ENCODE peak calls at places on chromosomes 1 and 21, in ten cellular contexts. One of them, this sample, is unnamed.

GRCh38 chr1:243596441-243597183 is 253.4 kb downstream of the AKT3 start:
- DNase-seq in heart left ventricle: no peak
- DNase-seq in endothelial cell: no peak
- DNase-seq in retinal pigment epithelial cell: peak
- DNase-seq in GM20000: peak
- DNase-seq in endodermal cell: no peak
- DNase-seq in psoas muscle: no peak
- DNase-seq in choroid plexus epithelial cell: peak
- DNase-seq in Caco-2: no peak
- DNase-seq in left lung: no peak
- DNase-seq in this sample: no peak

GRCh38 chr1:12591267-12591938 is 26.6 kb downstream of the DHRS3 start:
- DNase-seq in heart left ventricle: peak
- DNase-seq in endothelial cell: no peak
- DNase-seq in retinal pigment epithelial cell: no peak
- DNase-seq in GM20000: no peak
- DNase-seq in endodermal cell: no peak
- DNase-seq in psoas muscle: peak
- DNase-seq in choroid plexus epithelial cell: no peak
- DNase-seq in Caco-2: no peak
- DNase-seq in left lung: no peak
- DNase-seq in this sample: no peak

GRCh38 chr1:156052862-156053769 is 482 bp downstream of the UBQLN4 start:
- DNase-seq in heart left ventricle: peak
- DNase-seq in endothelial cell: peak
- DNase-seq in retinal pigment epithelial cell: no peak
- DNase-seq in GM20000: peak
- DNase-seq in endodermal cell: peak
- DNase-seq in psoas muscle: peak
- DNase-seq in choroid plexus epithelial cell: peak
- DNase-seq in Caco-2: peak
- DNase-seq in left lung: peak
- DNase-seq in this sample: peak

GRCh38 chr1:97061604-97062003 is 340.0 kb downstream of the PTBP2 start:
- DNase-seq in heart left ventricle: no peak
- DNase-seq in endothelial cell: no peak
- DNase-seq in retinal pigment epithelial cell: no peak
- DNase-seq in GM20000: no peak
- DNase-seq in endodermal cell: no peak
- DNase-seq in psoas muscle: no peak
- DNase-seq in choroid plexus epithelial cell: no peak
- DNase-seq in Caco-2: no peak
- DNase-seq in left lung: no peak
- DNase-seq in this sample: no peak

GRCh38 chr1:76862447-76862846 is 4.8 kb upstream of the ST6GALNAC5 start:
- DNase-seq in heart left ventricle: no peak
- DNase-seq in endothelial cell: no peak
- DNase-seq in retinal pigment epithelial cell: no peak
- DNase-seq in GM20000: no peak
- DNase-seq in endodermal cell: no peak
- DNase-seq in psoas muscle: no peak
- DNase-seq in choroid plexus epithelial cell: peak
- DNase-seq in Caco-2: no peak
- DNase-seq in left lung: no peak
- DNase-seq in this sample: no peak

GRCh38 chr1:160118928-160119327 is 3.4 kb downstream of the ATP1A2 start:
- DNase-seq in heart left ventricle: no peak
- DNase-seq in endothelial cell: no peak
- DNase-seq in retinal pigment epithelial cell: no peak
- DNase-seq in GM20000: no peak
- DNase-seq in endodermal cell: no peak
- DNase-seq in psoas muscle: no peak
- DNase-seq in choroid plexus epithelial cell: no peak
- DNase-seq in Caco-2: no peak
- DNase-seq in left lung: no peak
- DNase-seq in this sample: no peak

GRCh38 chr1:171940373-171940772 is 99.1 kb downstream of the DNM3 start:
- DNase-seq in heart left ventricle: no peak
- DNase-seq in endothelial cell: no peak
- DNase-seq in retinal pigment epithelial cell: no peak
- DNase-seq in GM20000: no peak
- DNase-seq in endodermal cell: no peak
- DNase-seq in psoas muscle: no peak
- DNase-seq in choroid plexus epithelial cell: peak
- DNase-seq in Caco-2: no peak
- DNase-seq in left lung: no peak
- DNase-seq in this sample: no peak

GRCh38 chr21:17189963-17190362 is 322.9 kb upstream of the CXADR start:
- DNase-seq in heart left ventricle: no peak
- DNase-seq in endothelial cell: no peak
- DNase-seq in retinal pigment epithelial cell: no peak
- DNase-seq in GM20000: no peak
- DNase-seq in endodermal cell: no peak
- DNase-seq in psoas muscle: no peak
- DNase-seq in choroid plexus epithelial cell: no peak
- DNase-seq in Caco-2: no peak
- DNase-seq in left lung: no peak
- DNase-seq in this sample: no peak

GRCh38 chr1:236864996-236865877 is 70.1 kb downstream of the MTR start:
- DNase-seq in heart left ventricle: no peak
- DNase-seq in endothelial cell: no peak
- DNase-seq in retinal pigment epithelial cell: no peak
- DNase-seq in GM20000: no peak
- DNase-seq in endodermal cell: no peak
- DNase-seq in psoas muscle: no peak
- DNase-seq in choroid plexus epithelial cell: no peak
- DNase-seq in Caco-2: no peak
- DNase-seq in left lung: no peak
- DNase-seq in this sample: no peak

GRCh38 chr21:29376556-29376955 is 77.8 kb downstream of the BACH1 start:
- DNase-seq in heart left ventricle: no peak
- DNase-seq in endothelial cell: peak
- DNase-seq in retinal pigment epithelial cell: no peak
- DNase-seq in GM20000: peak
- DNase-seq in endodermal cell: peak
- DNase-seq in psoas muscle: peak
- DNase-seq in choroid plexus epithelial cell: peak
- DNase-seq in Caco-2: peak
- DNase-seq in left lung: no peak
- DNase-seq in this sample: peak

GRCh38 chr1:109959974-109960744 is 24.4 kb upstream of the AHCYL1 start:
- DNase-seq in heart left ventricle: no peak
- DNase-seq in endothelial cell: no peak
- DNase-seq in retinal pigment epithelial cell: no peak
- DNase-seq in GM20000: no peak
- DNase-seq in endodermal cell: peak
- DNase-seq in psoas muscle: no peak
- DNase-seq in choroid plexus epithelial cell: peak
- DNase-seq in Caco-2: peak
- DNase-seq in left lung: no peak
- DNase-seq in this sample: no peak

GRCh38 chr1:87953732-87954344 is 625.2 kb downstream of the LMO4 start:
- DNase-seq in heart left ventricle: peak
- DNase-seq in endothelial cell: peak
- DNase-seq in retinal pigment epithelial cell: peak
- DNase-seq in GM20000: peak
- DNase-seq in endodermal cell: peak
- DNase-seq in psoas muscle: peak
- DNase-seq in choroid plexus epithelial cell: peak
- DNase-seq in Caco-2: peak
- DNase-seq in left lung: no peak
- DNase-seq in this sample: peak

GRCh38 chr1:178243119-178243518 is 149.2 kb downstream of the RASAL2 start:
- DNase-seq in heart left ventricle: no peak
- DNase-seq in endothelial cell: no peak
- DNase-seq in retinal pigment epithelial cell: no peak
- DNase-seq in GM20000: no peak
- DNase-seq in endodermal cell: no peak
- DNase-seq in psoas muscle: no peak
- DNase-seq in choroid plexus epithelial cell: no peak
- DNase-seq in Caco-2: no peak
- DNase-seq in left lung: no peak
- DNase-seq in this sample: no peak
- TF ChIP-seq CTCF in heart left ventricle: no peak
- TF ChIP-seq CTCF in endothelial cell: no peak
- TF ChIP-seq CTCF in retinal pigment epithelial cell: no peak
- TF ChIP-seq CTCF in GM20000: no peak
- TF ChIP-seq CTCF in endodermal cell: peak
- TF ChIP-seq CTCF in psoas muscle: no peak
- TF ChIP-seq CTCF in choroid plexus epithelial cell: no peak
- TF ChIP-seq CTCF in Caco-2: no peak
- TF ChIP-seq CTCF in left lung: no peak
- TF ChIP-seq CTCF in this sample: no peak

GRCh38 chr1:111197598-111198289 is 2.7 kb downstream of the DENND2D start:
- DNase-seq in heart left ventricle: no peak
- DNase-seq in endothelial cell: peak
- DNase-seq in retinal pigment epithelial cell: no peak
- DNase-seq in GM20000: no peak
- DNase-seq in endodermal cell: peak
- DNase-seq in psoas muscle: no peak
- DNase-seq in choroid plexus epithelial cell: peak
- DNase-seq in Caco-2: peak
- DNase-seq in left lung: peak
- DNase-seq in this sample: no peak
- TF ChIP-seq CTCF in heart left ventricle: peak
- TF ChIP-seq CTCF in endothelial cell: peak
- TF ChIP-seq CTCF in retinal pigment epithelial cell: peak
- TF ChIP-seq CTCF in GM20000: no peak
- TF ChIP-seq CTCF in endodermal cell: peak
- TF ChIP-seq CTCF in psoas muscle: no peak
- TF ChIP-seq CTCF in choroid plexus epithelial cell: peak
- TF ChIP-seq CTCF in Caco-2: no peak
- TF ChIP-seq CTCF in left lung: no peak
- TF ChIP-seq CTCF in this sample: no peak

DNA sequence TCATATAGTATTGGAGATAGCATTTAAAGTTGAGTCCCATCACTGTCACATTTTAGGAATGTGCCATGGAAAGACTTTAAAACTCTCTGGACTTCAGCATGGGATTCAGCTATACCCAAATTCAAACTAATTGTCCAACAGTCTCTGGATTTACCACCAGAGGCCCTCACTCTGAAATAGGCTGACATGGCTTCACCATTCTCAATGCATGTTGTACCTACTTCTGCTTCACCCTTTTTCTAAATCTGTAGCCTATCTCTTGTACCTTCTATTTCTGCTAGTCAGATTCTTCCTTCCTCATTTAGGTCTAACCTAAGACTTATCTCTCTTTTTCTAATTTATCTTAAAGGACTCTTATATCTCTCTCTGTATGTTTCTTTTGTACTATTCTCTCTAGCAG is 512.7 kb upstream of the ZRANB2 start:
- DNase-seq in heart left ventricle: no peak
- DNase-seq in endothelial cell: peak
- DNase-seq in retinal pigment epithelial cell: no peak
- DNase-seq in GM20000: no peak
- DNase-seq in endodermal cell: no peak
- DNase-seq in psoas muscle: no peak
- DNase-seq in choroid plexus epithelial cell: no peak
- DNase-seq in Caco-2: peak
- DNase-seq in left lung: no peak
- DNase-seq in this sample: no peak
- TF ChIP-seq CTCF in heart left ventricle: no peak
- TF ChIP-seq CTCF in endothelial cell: peak
- TF ChIP-seq CTCF in retinal pigment epithelial cell: peak
- TF ChIP-seq CTCF in GM20000: no peak
- TF ChIP-seq CTCF in endodermal cell: peak
- TF ChIP-seq CTCF in psoas muscle: no peak
- TF ChIP-seq CTCF in choroid plexus epithelial cell: no peak
- TF ChIP-seq CTCF in Caco-2: no peak
- TF ChIP-seq CTCF in left lung: no peak
- TF ChIP-seq CTCF in this sample: no peak

GRCh38 chr1:45522324-45523104 is 830 bp upstream of the PRDX1 start:
- DNase-seq in heart left ventricle: no peak
- DNase-seq in endothelial cell: no peak
- DNase-seq in retinal pigment epithelial cell: no peak
- DNase-seq in GM20000: no peak
- DNase-seq in endodermal cell: peak
- DNase-seq in psoas muscle: no peak
- DNase-seq in choroid plexus epithelial cell: peak
- DNase-seq in Caco-2: no peak
- DNase-seq in left lung: no peak
- DNase-seq in this sample: no peak

GRCh38 chr1:45516465-45516864 is 5.2 kb downstream of the PRDX1 start:
- DNase-seq in heart left ventricle: no peak
- DNase-seq in endothelial cell: no peak
- DNase-seq in retinal pigment epithelial cell: no peak
- DNase-seq in GM20000: no peak
- DNase-seq in endodermal cell: no peak
- DNase-seq in psoas muscle: no peak
- DNase-seq in choroid plexus epithelial cell: no peak
- DNase-seq in Caco-2: no peak
- DNase-seq in left lung: no peak
- DNase-seq in this sample: no peak

GRCh38 chr1:45518910-45519309 is 2.8 kb downstream of the PRDX1 start:
- DNase-seq in heart left ventricle: no peak
- DNase-seq in endothelial cell: no peak
- DNase-seq in retinal pigment epithelial cell: no peak
- DNase-seq in GM20000: no peak
- DNase-seq in endodermal cell: no peak
- DNase-seq in psoas muscle: no peak
- DNase-seq in choroid plexus epithelial cell: peak
- DNase-seq in Caco-2: no peak
- DNase-seq in left lung: no peak
- DNase-seq in this sample: no peak

GRCh38 chr1:45526135-45526644 is 4.5 kb upstream of the PRDX1 start:
- DNase-seq in heart left ventricle: no peak
- DNase-seq in endothelial cell: no peak
- DNase-seq in retinal pigment epithelial cell: no peak
- DNase-seq in GM20000: no peak
- DNase-seq in endodermal cell: no peak
- DNase-seq in psoas muscle: no peak
- DNase-seq in choroid plexus epithelial cell: no peak
- DNase-seq in Caco-2: peak
- DNase-seq in left lung: no peak
- DNase-seq in this sample: no peak

DNA sequence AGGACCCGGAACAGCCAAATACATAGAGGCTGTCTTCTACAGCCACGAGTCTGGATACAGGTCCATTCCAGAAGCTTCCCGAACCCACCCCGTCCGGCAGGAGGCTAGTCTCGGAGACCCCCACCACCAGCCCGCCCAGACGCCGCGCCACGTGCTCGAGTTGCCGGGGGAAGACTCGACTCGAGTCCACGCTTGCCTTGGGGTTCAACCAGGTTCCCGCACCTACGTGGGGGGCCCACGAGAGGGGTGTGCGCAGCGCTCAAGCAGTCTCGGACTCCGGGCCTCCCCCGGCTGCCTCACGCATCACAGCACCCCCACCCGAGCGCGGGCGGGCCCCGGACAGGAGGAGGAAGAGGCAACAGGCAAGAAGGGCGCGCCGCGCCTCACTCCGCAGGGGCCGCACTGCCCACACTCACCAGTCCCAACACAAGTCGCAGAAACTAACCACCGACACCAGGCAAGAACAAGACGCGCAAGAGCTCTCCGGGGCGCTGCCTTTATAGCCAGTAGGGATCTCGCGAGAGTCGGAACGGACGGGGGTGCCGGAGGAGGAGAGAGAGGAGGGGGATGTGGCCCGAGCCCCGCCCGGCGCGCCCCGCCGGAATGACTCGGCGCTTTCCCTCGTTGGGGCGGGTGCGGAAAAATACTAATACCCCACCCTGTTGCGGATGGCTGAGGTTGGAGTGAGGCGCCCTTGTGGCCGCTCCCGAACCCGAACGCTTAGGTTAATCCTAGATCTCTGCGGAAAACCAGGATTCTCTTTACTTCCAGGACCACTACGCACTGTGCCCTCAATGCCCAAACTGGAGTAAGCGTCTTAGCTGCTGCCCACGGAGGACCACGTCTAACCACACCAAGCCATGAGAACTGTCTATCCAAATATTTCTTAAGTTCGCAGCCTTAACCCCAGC is at the start of gene PRDX1:
- DNase-seq in heart left ventricle: peak
- DNase-seq in endothelial cell: peak
- DNase-seq in retinal pigment epithelial cell: peak
- DNase-seq in GM20000: peak
- DNase-seq in endodermal cell: peak
- DNase-seq in psoas muscle: peak
- DNase-seq in choroid plexus epithelial cell: peak
- DNase-seq in Caco-2: peak
- DNase-seq in left lung: peak
- DNase-seq in this sample: peak
- TF ChIP-seq CTCF in heart left ventricle: no peak
- TF ChIP-seq CTCF in endothelial cell: no peak
- TF ChIP-seq CTCF in retinal pigment epithelial cell: no peak
- TF ChIP-seq CTCF in GM20000: no peak
- TF ChIP-seq CTCF in endodermal cell: peak
- TF ChIP-seq CTCF in psoas muscle: peak
- TF ChIP-seq CTCF in choroid plexus epithelial cell: peak
- TF ChIP-seq CTCF in Caco-2: no peak
- TF ChIP-seq CTCF in left lung: no peak
- TF ChIP-seq CTCF in this sample: no peak